ENCODE peak calls at places on chromosome 16, in seven cellular contexts. S is stimulated activated CD4-positive, alpha-beta T cell treated with anti-CD3 and anti-CD28 coated beads, TNF-alpha, amount 100 ng/mL, for 1 hour; G is GM03348; X is pons; J is kidney epithelial cell; H is mammary epithelial cell; Z is left lung. M is an unnamed sample.

GRCh38 chr16:69131749-69132423 is 502 bp downstream of the CHTF8 start:
- DNase-seq in S (peak), G (peak), X (no peak), J (no peak), H (peak), Z (peak), M (peak)

GRCh38 chr16:3872216-3872895 is 8.2 kb downstream of the CREBBP start:
- DNase-seq in S (no peak), G (no peak), X (no peak), J (no peak), H (no peak), Z (no peak), M (peak)

GRCh38 chr16:508884-509736 is 18.4 kb upstream of the CAPN15 start:
- DNase-seq in S (no peak), G (no peak), X (peak), J (no peak), H (no peak), Z (no peak), M (no peak)

GRCh38 chr16:2152695-2153506 is 2.7 kb upstream of the TRAF7 start:
- DNase-seq in S (peak), G (no peak), X (no peak), J (no peak), H (peak), Z (no peak), M (peak)

GRCh38 chr16:3149630-3150345 is 15.0 kb downstream of the ZNF213 start:
- DNase-seq in S (no peak), G (peak), X (no peak), J (no peak), H (no peak), Z (peak), M (peak)

GRCh38 chr16:58020628-58021521 is 4.7 kb upstream of the MMP15 start:
- DNase-seq in S (peak), G (peak), X (peak), J (no peak), H (no peak), Z (no peak), M (peak)

GRCh38 chr16:28014851-28015250 is 48.7 kb downstream of the GSG1L start:
- DNase-seq in S (no peak), G (no peak), X (peak), J (no peak), H (no peak), Z (no peak), M (no peak)

GRCh38 chr16:51184702-51185433 is 33.8 kb upstream of the SALL1 start:
- DNase-seq in S (no peak), G (no peak), X (no peak), J (no peak), H (no peak), Z (no peak), M (no peak)

GRCh38 chr16:35746281-35746962 is 2287.0 kb downstream of the TP53TG3F start:
- DNase-seq in S (no peak), G (no peak), X (no peak), J (no peak), H (no peak), Z (no peak), M (no peak)

GRCh38 chr16:75264531-75264998 is 13.1 kb upstream of the BCAR1 start:
- DNase-seq in S (no peak), G (peak), X (peak), J (no peak), H (no peak), Z (no peak), M (peak)

GRCh38 chr16:12574721-12575120 is 229.0 kb downstream of the CPPED1 start:
- DNase-seq in S (no peak), G (no peak), X (no peak), J (no peak), H (no peak), Z (no peak), M (no peak)

GRCh38 chr16:57412584-57412983 is 8.0 kb downstream of the CCL17 start:
- DNase-seq in S (no peak), G (no peak), X (no peak), J (no peak), H (no peak), Z (no peak), M (no peak)

GRCh38 chr16:56614549-56614991 is 6.2 kb downstream of the MT2A start:
- DNase-seq in S (no peak), G (peak), X (no peak), J (peak), H (peak), Z (no peak), M (peak)

GRCh38 chr16:74743668-74744299 is 30.8 kb downstream of the FA2H start:
- DNase-seq in S (no peak), G (no peak), X (no peak), J (peak), H (peak), Z (peak), M (peak)

GRCh38 chr16:8923199-8923598 is 40.5 kb downstream of the USP7 start:
- DNase-seq in S (no peak), G (no peak), X (peak), J (no peak), H (no peak), Z (no peak), M (no peak)

GRCh38 chr16:69311533-69312388 is 611 bp downstream of the VPS4A start:
- DNase-seq in S (peak), G (peak), X (no peak), J (no peak), H (peak), Z (no peak), M (peak)

GRCh38 chr16:71726491-71727319 is 2.2 kb upstream of the PHLPP2 start:
- DNase-seq in S (no peak), G (no peak), X (peak), J (no peak), H (no peak), Z (no peak), M (no peak)

GRCh38 chr16:2027024-2028010 is 615 bp downstream of the NHERF2 start:
- DNase-seq in S (no peak), G (peak), X (no peak), J (no peak), H (no peak), Z (no peak), M (peak)

GRCh38 chr16:80233097-80233835 is 307.5 kb upstream of the DYNLRB2 start:
- DNase-seq in S (no peak), G (no peak), X (no peak), J (no peak), H (no peak), Z (no peak), M (no peak)

GRCh38 chr16:70749006-70749678 is 51.8 kb downstream of the VAC14 start:
- DNase-seq in S (no peak), G (no peak), X (no peak), J (no peak), H (no peak), Z (no peak), M (no peak)

GRCh38 chr16:83978401-83978904 is 10.4 kb downstream of the NECAB2 start:
- DNase-seq in S (no peak), G (no peak), X (no peak), J (no peak), H (no peak), Z (no peak), M (no peak)

GRCh38 chr16:89187337-89188063 is 12.8 kb downstream of the SLC22A31 start:
- DNase-seq in S (no peak), G (no peak), X (no peak), J (no peak), H (no peak), Z (peak), M (peak)

GRCh38 chr16:27430923-27431484 is 29.0 kb downstream of the IL21R start:
- DNase-seq in S (no peak), G (no peak), X (no peak), J (no peak), H (no peak), Z (no peak), M (peak)

GRCh38 chr16:56771558-56772279 is 41.8 kb downstream of the NUP93 start:
- DNase-seq in S (no peak), G (peak), X (no peak), J (no peak), H (no peak), Z (no peak), M (no peak)

GRCh38 chr16:50156590-50156989 is 3.5 kb downstream of the TENT4B start:
- DNase-seq in S (no peak), G (no peak), X (no peak), J (no peak), H (no peak), Z (no peak), M (no peak)

GRCh38 chr16:84239910-84240309 is at the start of gene KCNG4:
- DNase-seq in S (no peak), G (no peak), X (no peak), J (no peak), H (no peak), Z (no peak), M (no peak)

GRCh38 chr16:75080205-75081029 is 36.2 kb downstream of the LDHD start:
- DNase-seq in S (no peak), G (peak), X (no peak), J (no peak), H (peak), Z (no peak), M (peak)

GRCh38 chr16:89314357-89314756 is 96.9 kb downstream of the ZNF778 start:
- DNase-seq in S (no peak), G (no peak), X (no peak), J (no peak), H (no peak), Z (no peak), M (no peak)

GRCh38 chr16:74760007-74760767 is 14.4 kb downstream of the FA2H start:
- DNase-seq in S (no peak), G (no peak), X (no peak), J (peak), H (peak), Z (no peak), M (peak)

GRCh38 chr16:57262841-57263584 is 18.0 kb downstream of the ARL2BP start:
- DNase-seq in S (no peak), G (no peak), X (peak), J (no peak), H (peak), Z (peak), M (no peak)

GRCh38 chr16:28010671-28011070 is 52.8 kb downstream of the GSG1L start:
- DNase-seq in S (no peak), G (peak), X (no peak), J (no peak), H (no peak), Z (no peak), M (peak)

GRCh38 chr16:19885456-19886060 is 910 bp upstream of the GPRC5B start:
- DNase-seq in S (no peak), G (no peak), X (peak), J (no peak), H (no peak), Z (no peak), M (no peak)

GRCh38 chr16:47037746-47038458 is 64.4 kb upstream of the DNAJA2 start:
- DNase-seq in S (peak), G (peak), X (peak), J (no peak), H (peak), Z (peak), M (peak)

GRCh38 chr16:4402439-4403132 is 13.8 kb downstream of the CORO7 start:
- DNase-seq in S (peak), G (peak), X (peak), J (no peak), H (peak), Z (peak), M (peak)

GRCh38 chr16:86363057-86363490 is 147.3 kb upstream of the FOXF1 start:
- DNase-seq in S (no peak), G (peak), X (no peak), J (no peak), H (peak), Z (no peak), M (peak)

GRCh38 chr16:57187508-57187854 is 1.4 kb downstream of the RSPRY1 start:
- DNase-seq in S (no peak), G (no peak), X (no peak), J (no peak), H (no peak), Z (no peak), M (no peak)

GRCh38 chr16:70522216-70523000 is 946 bp downstream of the COG4 start:
- DNase-seq in S (no peak), G (no peak), X (no peak), J (no peak), H (no peak), Z (no peak), M (no peak)

GRCh38 chr16:66459878-66460277 is 32.8 kb downstream of the BEAN1 start:
- DNase-seq in S (no peak), G (peak), X (no peak), J (no peak), H (no peak), Z (no peak), M (no peak)

GRCh38 chr16:66606000-66606751 is 1.7 kb downstream of the CMTM3 start:
- DNase-seq in S (no peak), G (peak), X (no peak), J (no peak), H (peak), Z (no peak), M (no peak)

M was measured in GM23248.